ENCODE peak calls at places on chromosomes 7 and 10, in eight cellular contexts. J, G, V, T, X, U, F and H are unnamed samples.

GRCh38 chr10:126599949-126600627 is 70.4 kb downstream of the C10orf90 start:
- DNase-seq in J (no peak), G (no peak), V (no peak), T (no peak), X (no peak), U (no peak), F (no peak), H (no peak)

GRCh38 chr10:62393237-62393636 is 19.1 kb downstream of the ZNF365 start:
- DNase-seq in J (no peak), G (no peak), V (no peak), T (no peak), X (no peak), U (no peak), F (no peak), H (no peak)

GRCh38 chr10:91590142-91590903 is 42.5 kb downstream of the PPP1R3C start:
- DNase-seq in J (peak), G (peak), V (no peak), T (peak), X (no peak), U (no peak), F (no peak), H (no peak)

GRCh38 chr10:26215923-26216576 is 524 bp upstream of the GAD2 start:
- DNase-seq in J (peak), G (peak), V (peak), T (peak), X (no peak), U (no peak), F (peak), H (no peak)

GRCh38 chr7:99499356-99499712 is 747 bp downstream of the ZNF394 start:
- DNase-seq in J (peak), G (no peak), V (peak), T (no peak), X (no peak), U (no peak), F (no peak), H (no peak)

GRCh38 chr7:24978837-24979469 is 1.0 kb downstream of the OSBPL3 start:
- DNase-seq in J (peak), G (peak), V (no peak), T (no peak), X (peak), U (no peak), F (peak), H (no peak)

GRCh38 chr7:19852192-19852591 is 78.8 kb upstream of the TMEM196 start:
- DNase-seq in J (no peak), G (no peak), V (no peak), T (no peak), X (no peak), U (no peak), F (no peak), H (no peak)

GRCh38 chr7:108515636-108516035 is 10.3 kb downstream of the PNPLA8 start:
- DNase-seq in J (no peak), G (no peak), V (no peak), T (no peak), X (no peak), U (no peak), F (no peak), H (no peak)

GRCh38 chr7:107711301-107711700 is 32.6 kb upstream of the CBLL1 start:
- DNase-seq in J (no peak), G (no peak), V (no peak), T (no peak), X (no peak), U (no peak), F (no peak), H (no peak)

GRCh38 chr7:70668606-70669358 is 463.2 kb upstream of the GALNT17 start:
- DNase-seq in J (peak), G (no peak), V (no peak), T (no peak), X (no peak), U (no peak), F (no peak), H (no peak)

GRCh38 chr7:157570531-157571200 is 233.9 kb downstream of the DNAJB6 start:
- DNase-seq in J (no peak), G (no peak), V (no peak), T (no peak), X (no peak), U (no peak), F (no peak), H (no peak)

GRCh38 chr10:117184296-117184695 is 13.0 kb upstream of the KCNK18 start:
- DNase-seq in J (no peak), G (no peak), V (no peak), T (no peak), X (no peak), U (no peak), F (no peak), H (no peak)

GRCh38 chr10:125629758-125630376 is 53.1 kb downstream of the TEX36 start:
- DNase-seq in J (peak), G (no peak), V (peak), T (peak), X (no peak), U (no peak), F (no peak), H (no peak)

GRCh38 chr7:20440472-20441105 is 109.9 kb downstream of the ITGB8 start:
- DNase-seq in J (peak), G (no peak), V (no peak), T (peak), X (peak), U (no peak), F (peak), H (no peak)

GRCh38 chr10:104317195-104318095 is 20.8 kb downstream of the ITPRIP start:
- DNase-seq in J (peak), G (no peak), V (no peak), T (peak), X (no peak), U (no peak), F (no peak), H (no peak)
- TF ChIP-seq CTCF in J (no peak), G (no peak), V (no peak), T (no peak), X (no peak), U (no peak), F (no peak), H (no peak)

DNA sequence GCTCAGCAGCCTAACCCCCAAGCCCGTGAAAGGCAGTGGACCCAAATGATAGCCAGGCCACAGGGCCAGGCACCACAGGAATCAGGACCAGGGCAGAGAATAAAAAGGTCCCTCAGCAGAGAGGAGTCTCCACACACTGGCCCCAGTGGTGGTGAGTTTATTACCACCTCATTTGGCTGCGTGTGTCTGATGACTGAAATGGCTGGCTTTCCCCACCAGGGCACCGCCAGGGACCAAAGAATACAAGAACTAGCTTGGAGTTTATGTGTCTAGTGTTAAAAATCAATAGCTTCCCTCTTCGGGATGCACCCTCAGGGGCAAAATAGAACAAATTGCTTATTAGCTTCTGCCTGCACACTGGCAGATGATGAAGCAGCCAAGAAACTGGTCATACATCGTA is 223.8 kb upstream of the ZMIZ1 start:
- DNase-seq in J (no peak), G (no peak), V (no peak), T (no peak), X (no peak), U (no peak), F (no peak), H (no peak)
- TF ChIP-seq CTCF in J (no peak), G (no peak), V (no peak), T (no peak), X (no peak), U (no peak), F (no peak), H (no peak)

GRCh38 chr10:81179805-81180452 is 642.2 kb downstream of the SH2D4B start:
- DNase-seq in J (peak), G (no peak), V (peak), T (no peak), X (no peak), U (no peak), F (no peak), H (no peak)
- TF ChIP-seq CTCF in J (peak), G (peak), V (peak), T (no peak), X (peak), U (no peak), F (peak), H (peak)

DNA sequence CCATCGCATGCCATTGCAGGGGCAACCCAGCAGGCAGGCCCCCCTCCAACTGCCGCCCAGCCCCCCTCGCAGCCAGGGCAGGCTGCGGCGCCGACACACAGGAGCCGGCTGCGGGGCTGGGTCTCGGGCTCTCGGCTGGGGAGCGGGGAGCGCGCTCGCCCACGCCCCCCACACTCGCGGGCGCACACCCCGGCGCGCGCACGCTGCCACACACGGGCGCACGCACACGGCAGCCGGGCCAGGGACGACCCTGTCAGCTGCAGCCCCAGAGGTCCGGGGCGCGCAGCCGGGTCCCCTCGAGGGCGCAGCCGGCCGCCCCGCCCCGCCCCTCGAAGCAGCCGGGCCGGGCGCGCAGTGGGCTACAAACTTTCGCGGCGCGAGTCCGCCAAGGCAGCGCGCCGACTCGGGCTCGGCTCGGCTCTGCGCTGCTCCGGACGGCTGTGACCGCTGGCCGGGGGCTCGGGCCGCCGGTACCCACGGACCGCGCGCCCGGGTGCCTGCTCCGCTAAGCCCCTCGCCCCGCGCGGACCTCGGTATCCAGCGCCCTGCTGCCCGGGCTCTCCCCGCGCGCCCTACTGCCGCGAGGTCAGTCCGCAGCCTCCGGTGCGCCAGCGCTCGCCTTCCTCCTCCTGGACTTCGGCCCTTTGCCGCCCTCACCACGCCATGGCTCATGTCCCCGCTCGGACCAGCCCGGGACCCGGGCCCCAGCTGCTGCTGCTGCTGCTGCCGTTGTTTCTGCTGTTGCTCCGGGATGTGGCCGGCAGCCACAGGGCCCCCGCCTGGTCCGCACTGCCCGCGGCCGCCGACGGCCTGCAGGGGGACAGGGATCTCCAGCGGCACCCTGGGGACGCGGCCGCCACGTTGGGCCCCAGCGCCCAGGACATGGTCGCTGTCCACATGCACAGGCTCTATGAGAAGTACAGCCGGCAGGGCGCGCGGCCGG is at the start of gene GDF10:
- DNase-seq in J (no peak), G (no peak), V (no peak), T (peak), X (no peak), U (no peak), F (no peak), H (no peak)
- TF ChIP-seq CTCF in J (no peak), G (peak), V (no peak), T (peak), X (no peak), U (no peak), F (no peak), H (no peak)